ENCODE peak calls at places on chromosomes 16 and 17, in ten cellular contexts. One of them, this sample, is unnamed.

GRCh38 chr17:17546399-17547185 is 44.9 kb downstream of the PEMT start:
- DNase-seq in GM12891: no peak
- DNase-seq in MV-4-11: no peak
- DNase-seq in neural crest cell: no peak
- DNase-seq in dorsolateral prefrontal cortex: no peak
- DNase-seq in activated naive CD4-positive, alpha-beta T cell: no peak
- DNase-seq in hippocampal formation: no peak
- DNase-seq in NCI-H2081: no peak
- DNase-seq in CD4-positive, alpha-beta T cell: no peak
- DNase-seq in stomach: no peak
- DNase-seq in this sample: no peak

GRCh38 chr17:77696720-77697460 is 261.6 kb upstream of the TNRC6C start:
- DNase-seq in neural crest cell: no peak
- DNase-seq in NCI-H2081: no peak
- DNase-seq in CD4-positive, alpha-beta T cell: no peak
- DNase-seq in stomach: no peak
- DNase-seq in hippocampal formation: no peak
- DNase-seq in MV-4-11: no peak
- DNase-seq in GM12891: no peak
- DNase-seq in activated naive CD4-positive, alpha-beta T cell: no peak
- DNase-seq in dorsolateral prefrontal cortex: no peak
- DNase-seq in this sample: peak

GRCh38 chr16:86261379-86261778 is 248.9 kb upstream of the FOXF1 start:
- DNase-seq in CD4-positive, alpha-beta T cell: no peak
- DNase-seq in activated naive CD4-positive, alpha-beta T cell: no peak
- DNase-seq in dorsolateral prefrontal cortex: no peak
- DNase-seq in MV-4-11: peak
- DNase-seq in NCI-H2081: no peak
- DNase-seq in hippocampal formation: no peak
- DNase-seq in GM12891: no peak
- DNase-seq in stomach: no peak
- DNase-seq in neural crest cell: no peak
- DNase-seq in this sample: no peak

GRCh38 chr16:81581107-81581506 is 136.5 kb downstream of the CMIP start:
- DNase-seq in neural crest cell: no peak
- DNase-seq in dorsolateral prefrontal cortex: no peak
- DNase-seq in hippocampal formation: no peak
- DNase-seq in MV-4-11: no peak
- DNase-seq in activated naive CD4-positive, alpha-beta T cell: no peak
- DNase-seq in GM12891: no peak
- DNase-seq in NCI-H2081: no peak
- DNase-seq in CD4-positive, alpha-beta T cell: no peak
- DNase-seq in stomach: peak
- DNase-seq in this sample: no peak

GRCh38 chr17:21058098-21058893 is 15.5 kb upstream of the USP22 start:
- DNase-seq in stomach: no peak
- DNase-seq in GM12891: no peak
- DNase-seq in neural crest cell: no peak
- DNase-seq in hippocampal formation: no peak
- DNase-seq in CD4-positive, alpha-beta T cell: no peak
- DNase-seq in activated naive CD4-positive, alpha-beta T cell: no peak
- DNase-seq in MV-4-11: no peak
- DNase-seq in NCI-H2081: no peak
- DNase-seq in dorsolateral prefrontal cortex: no peak
- DNase-seq in this sample: no peak

GRCh38 chr17:44607836-44608690 is 48.2 kb upstream of the MEIOC start:
- DNase-seq in stomach: no peak
- DNase-seq in CD4-positive, alpha-beta T cell: no peak
- DNase-seq in MV-4-11: no peak
- DNase-seq in NCI-H2081: peak
- DNase-seq in GM12891: no peak
- DNase-seq in dorsolateral prefrontal cortex: no peak
- DNase-seq in neural crest cell: no peak
- DNase-seq in activated naive CD4-positive, alpha-beta T cell: no peak
- DNase-seq in hippocampal formation: no peak
- DNase-seq in this sample: peak

GRCh38 chr17:1498869-1499268 is 6.4 kb upstream of the MYO1C start:
- DNase-seq in MV-4-11: peak
- DNase-seq in CD4-positive, alpha-beta T cell: no peak
- DNase-seq in GM12891: no peak
- DNase-seq in neural crest cell: no peak
- DNase-seq in activated naive CD4-positive, alpha-beta T cell: no peak
- DNase-seq in hippocampal formation: no peak
- DNase-seq in stomach: no peak
- DNase-seq in dorsolateral prefrontal cortex: no peak
- DNase-seq in NCI-H2081: no peak
- DNase-seq in this sample: no peak

GRCh38 chr16:19843371-19843770 is 41.3 kb downstream of the GPRC5B start:
- DNase-seq in activated naive CD4-positive, alpha-beta T cell: no peak
- DNase-seq in stomach: no peak
- DNase-seq in MV-4-11: no peak
- DNase-seq in neural crest cell: no peak
- DNase-seq in GM12891: no peak
- DNase-seq in CD4-positive, alpha-beta T cell: no peak
- DNase-seq in hippocampal formation: no peak
- DNase-seq in dorsolateral prefrontal cortex: no peak
- DNase-seq in NCI-H2081: no peak
- DNase-seq in this sample: no peak

GRCh38 chr17:17417718-17418151 is 59.1 kb upstream of the MED9 start:
- DNase-seq in GM12891: no peak
- DNase-seq in activated naive CD4-positive, alpha-beta T cell: no peak
- DNase-seq in hippocampal formation: no peak
- DNase-seq in stomach: no peak
- DNase-seq in NCI-H2081: no peak
- DNase-seq in CD4-positive, alpha-beta T cell: no peak
- DNase-seq in dorsolateral prefrontal cortex: no peak
- DNase-seq in neural crest cell: no peak
- DNase-seq in MV-4-11: no peak
- DNase-seq in this sample: no peak

GRCh38 chr17:74605361-74605760 is 13.3 kb upstream of the CD300LD start:
- DNase-seq in NCI-H2081: no peak
- DNase-seq in activated naive CD4-positive, alpha-beta T cell: no peak
- DNase-seq in stomach: no peak
- DNase-seq in GM12891: no peak
- DNase-seq in dorsolateral prefrontal cortex: peak
- DNase-seq in neural crest cell: no peak
- DNase-seq in hippocampal formation: no peak
- DNase-seq in CD4-positive, alpha-beta T cell: no peak
- DNase-seq in MV-4-11: peak
- DNase-seq in this sample: no peak

GRCh38 chr17:57570740-57571344 is 174.3 kb downstream of the CCDC182 start:
- DNase-seq in GM12891: no peak
- DNase-seq in neural crest cell: no peak
- DNase-seq in MV-4-11: no peak
- DNase-seq in CD4-positive, alpha-beta T cell: no peak
- DNase-seq in dorsolateral prefrontal cortex: no peak
- DNase-seq in hippocampal formation: peak
- DNase-seq in activated naive CD4-positive, alpha-beta T cell: no peak
- DNase-seq in stomach: no peak
- DNase-seq in NCI-H2081: peak
- DNase-seq in this sample: no peak

GRCh38 chr16:19179890-19180490 is 11.9 kb downstream of the SYT17 start:
- DNase-seq in NCI-H2081: no peak
- DNase-seq in dorsolateral prefrontal cortex: peak
- DNase-seq in GM12891: peak
- DNase-seq in activated naive CD4-positive, alpha-beta T cell: no peak
- DNase-seq in hippocampal formation: peak
- DNase-seq in MV-4-11: peak
- DNase-seq in stomach: peak
- DNase-seq in CD4-positive, alpha-beta T cell: no peak
- DNase-seq in neural crest cell: peak
- DNase-seq in this sample: peak

GRCh38 chr17:61522088-61522487 is 68.9 kb downstream of the NACA2 start:
- DNase-seq in dorsolateral prefrontal cortex: no peak
- DNase-seq in activated naive CD4-positive, alpha-beta T cell: no peak
- DNase-seq in hippocampal formation: no peak
- DNase-seq in CD4-positive, alpha-beta T cell: no peak
- DNase-seq in stomach: no peak
- DNase-seq in neural crest cell: no peak
- DNase-seq in NCI-H2081: no peak
- DNase-seq in GM12891: no peak
- DNase-seq in MV-4-11: no peak
- DNase-seq in this sample: no peak

GRCh38 chr17:48726916-48727286 is 1.6 kb downstream of the HOXB13 start:
- DNase-seq in dorsolateral prefrontal cortex: no peak
- DNase-seq in neural crest cell: no peak
- DNase-seq in NCI-H2081: no peak
- DNase-seq in stomach: no peak
- DNase-seq in hippocampal formation: no peak
- DNase-seq in activated naive CD4-positive, alpha-beta T cell: no peak
- DNase-seq in GM12891: no peak
- DNase-seq in CD4-positive, alpha-beta T cell: no peak
- DNase-seq in MV-4-11: no peak
- DNase-seq in this sample: no peak

GRCh38 chr17:50480142-50480764 is 1.6 kb downstream of the RSAD1 start:
- DNase-seq in dorsolateral prefrontal cortex: no peak
- DNase-seq in GM12891: no peak
- DNase-seq in neural crest cell: no peak
- DNase-seq in CD4-positive, alpha-beta T cell: no peak
- DNase-seq in NCI-H2081: no peak
- DNase-seq in hippocampal formation: no peak
- DNase-seq in activated naive CD4-positive, alpha-beta T cell: no peak
- DNase-seq in stomach: no peak
- DNase-seq in MV-4-11: no peak
- DNase-seq in this sample: no peak

GRCh38 chr17:1259910-1260389 is 10.3 kb upstream of the BHLHA9 start:
- DNase-seq in activated naive CD4-positive, alpha-beta T cell: no peak
- DNase-seq in hippocampal formation: no peak
- DNase-seq in CD4-positive, alpha-beta T cell: no peak
- DNase-seq in NCI-H2081: no peak
- DNase-seq in dorsolateral prefrontal cortex: no peak
- DNase-seq in stomach: no peak
- DNase-seq in GM12891: no peak
- DNase-seq in MV-4-11: no peak
- DNase-seq in neural crest cell: no peak
- DNase-seq in this sample: no peak

GRCh38 chr16:73288435-73288834 is 240.5 kb upstream of the ZFHX3 start:
- DNase-seq in neural crest cell: no peak
- DNase-seq in CD4-positive, alpha-beta T cell: no peak
- DNase-seq in activated naive CD4-positive, alpha-beta T cell: no peak
- DNase-seq in NCI-H2081: no peak
- DNase-seq in dorsolateral prefrontal cortex: no peak
- DNase-seq in hippocampal formation: no peak
- DNase-seq in stomach: no peak
- DNase-seq in MV-4-11: no peak
- DNase-seq in GM12891: no peak
- DNase-seq in this sample: no peak

GRCh38 chr16:31537362-31537921 is 9.7 kb downstream of the AHSP start:
- DNase-seq in dorsolateral prefrontal cortex: no peak
- DNase-seq in NCI-H2081: no peak
- DNase-seq in activated naive CD4-positive, alpha-beta T cell: no peak
- DNase-seq in CD4-positive, alpha-beta T cell: no peak
- DNase-seq in stomach: no peak
- DNase-seq in hippocampal formation: no peak
- DNase-seq in MV-4-11: no peak
- DNase-seq in neural crest cell: no peak
- DNase-seq in GM12891: no peak
- DNase-seq in this sample: peak

GRCh38 chr16:88289549-88290344 is 93.0 kb upstream of the ZNF469 start:
- DNase-seq in GM12891: no peak
- DNase-seq in activated naive CD4-positive, alpha-beta T cell: no peak
- DNase-seq in NCI-H2081: no peak
- DNase-seq in hippocampal formation: no peak
- DNase-seq in MV-4-11: peak
- DNase-seq in stomach: no peak
- DNase-seq in neural crest cell: no peak
- DNase-seq in CD4-positive, alpha-beta T cell: no peak
- DNase-seq in dorsolateral prefrontal cortex: peak
- DNase-seq in this sample: no peak

GRCh38 chr16:22353188-22353919 is 21.1 kb downstream of the CDR2 start:
- DNase-seq in GM12891: no peak
- DNase-seq in activated naive CD4-positive, alpha-beta T cell: no peak
- DNase-seq in neural crest cell: no peak
- DNase-seq in CD4-positive, alpha-beta T cell: no peak
- DNase-seq in stomach: no peak
- DNase-seq in NCI-H2081: no peak
- DNase-seq in dorsolateral prefrontal cortex: no peak
- DNase-seq in hippocampal formation: no peak
- DNase-seq in MV-4-11: peak
- DNase-seq in this sample: no peak

GRCh38 chr17:28725660-28726395 is at the start of gene TLCD1:
- DNase-seq in CD4-positive, alpha-beta T cell: peak
- DNase-seq in hippocampal formation: peak
- DNase-seq in neural crest cell: peak
- DNase-seq in stomach: peak
- DNase-seq in GM12891: peak
- DNase-seq in activated naive CD4-positive, alpha-beta T cell: peak
- DNase-seq in MV-4-11: peak
- DNase-seq in dorsolateral prefrontal cortex: no peak
- DNase-seq in NCI-H2081: peak
- DNase-seq in this sample: peak

GRCh38 chr16:81469710-81470481 is 25.3 kb downstream of the CMIP start:
- DNase-seq in activated naive CD4-positive, alpha-beta T cell: no peak
- DNase-seq in stomach: peak
- DNase-seq in dorsolateral prefrontal cortex: no peak
- DNase-seq in MV-4-11: peak
- DNase-seq in neural crest cell: no peak
- DNase-seq in NCI-H2081: no peak
- DNase-seq in GM12891: peak
- DNase-seq in hippocampal formation: peak
- DNase-seq in CD4-positive, alpha-beta T cell: peak
- DNase-seq in this sample: no peak

GRCh38 chr16:75938818-75939217 is 212.5 kb upstream of the CPHXL start:
- DNase-seq in activated naive CD4-positive, alpha-beta T cell: no peak
- DNase-seq in GM12891: no peak
- DNase-seq in stomach: no peak
- DNase-seq in MV-4-11: no peak
- DNase-seq in hippocampal formation: no peak
- DNase-seq in NCI-H2081: no peak
- DNase-seq in CD4-positive, alpha-beta T cell: no peak
- DNase-seq in dorsolateral prefrontal cortex: no peak
- DNase-seq in neural crest cell: no peak
- DNase-seq in this sample: no peak

GRCh38 chr16:73817500-73817899 is 479.1 kb upstream of the PSMD7 start:
- DNase-seq in GM12891: no peak
- DNase-seq in CD4-positive, alpha-beta T cell: no peak
- DNase-seq in MV-4-11: no peak
- DNase-seq in NCI-H2081: no peak
- DNase-seq in dorsolateral prefrontal cortex: no peak
- DNase-seq in activated naive CD4-positive, alpha-beta T cell: no peak
- DNase-seq in neural crest cell: no peak
- DNase-seq in hippocampal formation: no peak
- DNase-seq in stomach: no peak
- DNase-seq in this sample: no peak

GRCh38 chr16:18936727-18937340 is 10.6 kb upstream of the SMG1 start:
- DNase-seq in neural crest cell: no peak
- DNase-seq in NCI-H2081: no peak
- DNase-seq in hippocampal formation: no peak
- DNase-seq in CD4-positive, alpha-beta T cell: no peak
- DNase-seq in dorsolateral prefrontal cortex: peak
- DNase-seq in MV-4-11: no peak
- DNase-seq in activated naive CD4-positive, alpha-beta T cell: no peak
- DNase-seq in stomach: no peak
- DNase-seq in GM12891: no peak
- DNase-seq in this sample: no peak

GRCh38 chr17:59842901-59843652 is 49.7 kb downstream of the TUBD1 start:
- DNase-seq in stomach: peak
- DNase-seq in CD4-positive, alpha-beta T cell: peak
- DNase-seq in MV-4-11: peak
- DNase-seq in neural crest cell: no peak
- DNase-seq in hippocampal formation: no peak
- DNase-seq in dorsolateral prefrontal cortex: no peak
- DNase-seq in activated naive CD4-positive, alpha-beta T cell: no peak
- DNase-seq in GM12891: no peak
- DNase-seq in NCI-H2081: no peak
- DNase-seq in this sample: no peak

GRCh38 chr17:143785-144281 is 6.5 kb downstream of the SCGB1C2 start:
- DNase-seq in CD4-positive, alpha-beta T cell: peak
- DNase-seq in stomach: peak
- DNase-seq in MV-4-11: peak
- DNase-seq in hippocampal formation: peak
- DNase-seq in neural crest cell: peak
- DNase-seq in activated naive CD4-positive, alpha-beta T cell: peak
- DNase-seq in dorsolateral prefrontal cortex: peak
- DNase-seq in NCI-H2081: peak
- DNase-seq in GM12891: peak
- DNase-seq in this sample: peak

GRCh38 chr17:16484445-16485169 is 7.4 kb downstream of the LRRC75A start:
- DNase-seq in neural crest cell: no peak
- DNase-seq in activated naive CD4-positive, alpha-beta T cell: no peak
- DNase-seq in MV-4-11: no peak
- DNase-seq in GM12891: no peak
- DNase-seq in hippocampal formation: no peak
- DNase-seq in NCI-H2081: no peak
- DNase-seq in dorsolateral prefrontal cortex: no peak
- DNase-seq in CD4-positive, alpha-beta T cell: no peak
- DNase-seq in stomach: no peak
- DNase-seq in this sample: no peak